ENCODE peak calls at places on chromosomes 3 and 15, in ten cellular contexts. D is psoas muscle; P is tibial nerve; H is PC-9; N is pancreas; R is effector memory CD4-positive, alpha-beta T cell; B is IMR-90; S is body of pancreas; M is Panc1; Q is heart left ventricle. Y is an unnamed sample.

GRCh38 chr15:69615756-69616155 is 163.1 kb downstream of the RPLP1 start:
- DNase-seq in S (no peak), Q (no peak), B (no peak), R (no peak), D (no peak), H (no peak), P (no peak), N (no peak), M (no peak), Y (no peak)

GRCh38 chr15:53759333-53759975 is at the start of gene WDR72:
- DNase-seq in Q (no peak), B (no peak), P (no peak), S (peak; percentile 21), R (no peak), N (peak; percentile 28), D (no peak), H (no peak), M (no peak), Y (no peak)

GRCh38 chr15:89839424-89839823 is 24.8 kb upstream of the ANPEP start:
- DNase-seq in P (no peak), B (no peak), D (no peak), Q (no peak), R (no peak), N (no peak), M (no peak), S (no peak), H (no peak), Y (no peak)

GRCh38 chr3:72152551-72153476 is 367.9 kb upstream of the PROK2 start:
- DNase-seq in P (peak; percentile 67), N (peak; percentile 81), R (no peak), D (peak; percentile 58), Q (peak; percentile 72), M (no peak), B (peak; percentile 69), H (no peak), S (peak; percentile 87), Y (no peak)

GRCh38 chr15:27059610-27060202 is 88.7 kb downstream of the GABRG3 start:
- DNase-seq in M (no peak), P (peak; percentile 71), H (no peak), D (no peak), S (peak; percentile 42), R (no peak), B (peak; percentile 11), Q (no peak), N (no peak), Y (no peak)

GRCh38 chr15:90201150-90201943 is at the start of gene SEMA4B:
- DNase-seq in R (peak; percentile 69), S (peak; percentile 78), M (no peak), D (peak; percentile 74), H (peak; percentile 46), B (peak; percentile 32), N (peak; percentile 82), P (peak; percentile 45), Q (peak; percentile 79), Y (peak; percentile 78)

GRCh38 chr3:160403028-160403545 is 3.6 kb downstream of the SMC4 start:
- DNase-seq in Q (no peak), D (no peak), P (no peak), R (no peak), S (no peak), M (no peak), B (peak; percentile 23), N (no peak), H (no peak), Y (no peak)

GRCh38 chr15:44216958-44217357 is 21.9 kb upstream of the FRMD5 start:
- DNase-seq in H (no peak), R (no peak), M (no peak), P (no peak), D (no peak), S (no peak), Q (no peak), B (no peak), N (no peak), Y (no peak)

GRCh38 chr3:27800261-27800660 is 78.1 kb upstream of the EOMES start:
- DNase-seq in H (no peak), Q (no peak), R (no peak), P (no peak), M (no peak), S (no peak), B (peak; percentile 0), D (no peak), N (no peak), Y (no peak)

GRCh38 chr3:138437281-138437680 is 2.9 kb downstream of the ESYT3 start:
- DNase-seq in S (no peak), D (no peak), H (no peak), Q (no peak), P (no peak), R (no peak), B (no peak), N (no peak), M (no peak), Y (no peak)

DNA sequence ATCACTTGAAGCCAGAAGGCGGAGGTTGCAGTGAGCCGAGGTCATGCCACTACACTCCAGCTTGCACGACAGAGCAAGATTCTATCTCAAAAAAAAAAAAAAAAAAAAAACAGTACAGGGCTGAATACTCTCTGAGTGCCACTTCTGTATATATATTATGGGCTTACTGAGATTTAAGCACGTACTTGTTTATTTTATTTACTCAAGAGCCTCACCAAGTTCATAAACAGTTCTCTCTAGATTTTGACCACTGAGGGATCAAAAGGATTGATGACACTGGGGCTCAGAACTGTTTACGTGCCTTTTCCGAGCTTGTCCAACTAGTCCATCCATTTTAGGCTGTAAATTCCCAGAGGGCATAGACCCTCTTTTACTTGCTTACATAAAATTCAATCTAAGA is 81.5 kb downstream of the FRMD4B start:
- DNase-seq in S (no peak), B (no peak), N (no peak), M (no peak), Q (no peak), D (no peak), P (no peak), H (no peak), R (no peak), Y (no peak)
- H3K27ac ChIP-seq in S (no peak overlapping the region), B (no peak overlapping the region), N (no peak overlapping the region), M (no peak overlapping the region), Q (no peak overlapping the region), D (no peak overlapping the region), P (no peak overlapping the region), H (no peak overlapping the region), R (no peak overlapping the region), Y (no peak overlapping the region)

DNA sequence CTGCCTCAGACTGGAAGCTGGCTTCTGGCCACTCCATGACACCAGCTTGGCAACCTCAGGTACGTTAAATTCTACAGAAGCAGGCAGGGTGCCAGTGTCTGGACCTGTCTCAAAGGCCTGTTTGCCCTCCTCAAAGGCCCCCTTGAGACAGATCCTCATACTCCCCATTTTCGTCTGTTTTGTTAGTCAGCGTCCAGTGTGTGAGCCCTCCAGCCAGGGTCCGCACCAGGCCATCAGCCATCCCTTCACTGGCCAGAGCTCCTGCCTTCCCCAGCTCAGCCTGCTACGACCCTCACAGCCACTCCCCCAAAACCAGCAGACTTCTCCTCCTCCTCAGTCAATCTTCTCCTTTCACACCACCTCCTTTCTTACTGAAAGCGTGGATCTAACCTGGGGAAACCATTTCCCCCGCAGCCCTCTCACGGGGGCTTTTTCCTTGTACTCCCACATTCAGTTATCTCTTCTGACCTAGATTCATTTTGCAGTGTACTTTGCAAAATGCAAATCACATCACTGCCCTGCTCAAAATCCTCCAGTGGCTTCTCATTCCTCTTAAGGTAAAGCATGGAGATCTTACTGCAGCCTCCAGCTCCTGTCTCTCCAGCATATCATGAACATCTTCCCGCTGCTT is 66.1 kb upstream of the CTDSPL start:
- DNase-seq in B (no peak), N (no peak), M (no peak), D (no peak), P (no peak), S (peak; percentile 29), H (no peak), Q (no peak), R (no peak), Y (no peak)
- H3K27ac ChIP-seq in B (no peak overlapping the region), N (no peak overlapping the region), M (no peak overlapping the region), D (no peak overlapping the region), P (no peak overlapping the region), S (no peak overlapping the region), H (no peak overlapping the region), Q (no peak overlapping the region), R (no peak overlapping the region), Y (no peak overlapping the region)

GRCh38 chr15:82536409-82537350 is 3.6 kb downstream of the RPS17 start:
- DNase-seq in P (no peak), Q (no peak), N (no peak), R (no peak), D (no peak), H (no peak), S (no peak), B (no peak), M (no peak), Y (no peak)
- H3K27ac ChIP-seq in P (no peak overlapping the region), Q (no peak overlapping the region), N (no peak overlapping the region), R (no peak overlapping the region), D (peak overlapping the region; percentile 23), H (peak overlapping the region; percentile 15), S (no peak overlapping the region), B (peak overlapping the region; percentile 12), M (no peak overlapping the region), Y (no peak overlapping the region)

GRCh38 chr15:83112959-83113299 is 5.5 kb downstream of the TM6SF1 start:
- DNase-seq in D (peak; percentile 18), H (no peak), R (no peak), M (no peak), P (no peak), S (no peak), Q (no peak), N (no peak), B (no peak), Y (no peak)

GRCh38 chr15:83111149-83111548 is 3.7 kb downstream of the TM6SF1 start:
- DNase-seq in H (no peak), M (no peak), D (no peak), Q (no peak), N (no peak), B (no peak), S (no peak), P (no peak), R (no peak), Y (no peak)

GRCh38 chr15:83114305-83114704 is 6.9 kb downstream of the TM6SF1 start:
- DNase-seq in D (no peak), R (no peak), P (no peak), N (no peak), Q (no peak), M (no peak), H (no peak), S (no peak), B (no peak), Y (no peak)

GRCh38 chr15:83113881-83114280 is 6.4 kb downstream of the TM6SF1 start:
- DNase-seq in D (no peak), N (no peak), Q (no peak), H (no peak), R (no peak), M (no peak), B (no peak), S (no peak), P (no peak), Y (no peak)

DNA sequence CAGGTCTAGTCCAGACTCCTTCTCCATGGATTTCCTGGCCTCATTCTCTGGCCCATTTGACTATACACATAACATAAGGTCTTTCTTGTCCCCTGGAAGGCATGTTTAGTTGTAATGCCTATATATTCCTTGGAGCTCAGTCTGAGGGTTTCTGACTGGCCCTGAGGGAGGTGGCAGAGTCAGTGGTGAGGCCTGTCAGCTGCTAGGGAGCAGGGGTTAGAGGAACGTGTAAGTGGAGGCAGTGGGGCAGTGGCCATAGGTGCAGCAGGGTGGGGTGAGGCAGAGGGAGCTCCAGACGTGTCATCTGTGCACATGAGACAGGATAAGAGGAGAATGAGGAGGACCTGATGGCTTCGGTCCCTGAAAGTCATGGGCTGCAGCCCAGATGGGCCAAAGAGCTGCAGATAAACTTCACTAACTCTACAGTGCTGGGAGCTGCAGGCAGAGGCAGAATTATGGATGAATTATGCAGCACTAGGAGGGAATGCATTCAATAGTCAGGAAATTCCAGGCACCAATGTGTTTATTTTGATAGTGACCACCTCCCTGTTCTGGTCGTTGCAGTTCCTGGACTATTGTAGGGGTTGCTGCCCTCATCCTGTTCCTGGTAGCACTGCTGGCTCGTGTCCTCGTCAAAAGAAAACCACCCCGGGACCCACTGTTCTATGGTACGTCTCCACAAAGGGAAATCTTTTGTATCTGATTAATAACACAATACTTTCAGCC is 5.0 kb downstream of the TM6SF1 start:
- DNase-seq in B (peak; percentile 95), N (no peak), P (no peak), D (no peak), M (no peak), Q (no peak), S (no peak), H (no peak), R (no peak), Y (no peak)
- H3K27ac ChIP-seq in B (peak overlapping the region; percentile 77), N (no peak overlapping the region), P (no peak overlapping the region), D (no peak overlapping the region), M (no peak overlapping the region), Q (peak overlapping the region; percentile 46), S (no peak overlapping the region), H (no peak overlapping the region), R (no peak overlapping the region), Y (no peak overlapping the region)